ENCODE peak calls at places on chromosomes 1 and 21, in four cellular contexts. H is AG09319, Y is choroid plexus epithelial cell, I is GM12865. O is an unnamed sample.

GRCh38 chr1:168498159-168498609 is 45.6 kb downstream of the XCL2 start:
- DNase-seq in I (no peak), Y (peak; percentile 45), H (peak; percentile 43), O (no peak)

GRCh38 chr1:41479000-41479807 is 5.3 kb downstream of the EDN2 start:
- DNase-seq in H (no peak), I (no peak), Y (peak; percentile 83), O (no peak)

GRCh38 chr21:33266784-33267135 is 593 bp downstream of the IL10RB start:
- DNase-seq in Y (no peak), I (peak; percentile 77), H (no peak), O (peak; percentile 52)

GRCh38 chr1:65792671-65793358 is at the start of gene PDE4B:
- DNase-seq in I (no peak), Y (peak; percentile 27), H (no peak), O (peak; percentile 26)

GRCh38 chr1:56901720-56902119 is 47.1 kb downstream of the C8A start:
- DNase-seq in I (no peak), Y (peak; percentile 39), H (no peak), O (no peak)

GRCh38 chr1:235866207-235866912 is at the start of gene LYST:
- DNase-seq in Y (peak; percentile 67), H (no peak), I (peak; percentile 78), O (peak; percentile 64)

GRCh38 chr21:19999369-20000272 is 998.6 kb upstream of the NCAM2 start:
- DNase-seq in Y (no peak), H (no peak), I (peak; percentile 21), O (no peak)

GRCh38 chr21:29082416-29082815 is 9.0 kb upstream of the CCT8 start:
- DNase-seq in I (no peak), Y (no peak), H (no peak), O (no peak)

GRCh38 chr1:4369335-4369734 is 285.1 kb upstream of the AJAP1 start:
- DNase-seq in H (no peak), I (no peak), Y (no peak), O (no peak)

GRCh38 chr1:236465959-236466303 is 57.9 kb upstream of the LGALS8 start:
- DNase-seq in I (peak; percentile 68), Y (no peak), H (no peak), O (peak; percentile 46)

GRCh38 chr1:96474985-96475743 is 246.4 kb upstream of the PTBP2 start:
- DNase-seq in H (no peak), Y (no peak), I (no peak), O (no peak)
- TF ChIP-seq CTCF in H (no peak), Y (no peak), I (no peak), O (no peak)

GRCh38 chr1:151909167-151910149 is at the start of gene THEM4:
- DNase-seq in H (peak; percentile 94), Y (peak; percentile 96), I (peak; percentile 99), O (peak; percentile 97)
- TF ChIP-seq CTCF in H (no peak), Y (no peak), I (peak; percentile 42), O (peak; percentile 42)

DNA sequence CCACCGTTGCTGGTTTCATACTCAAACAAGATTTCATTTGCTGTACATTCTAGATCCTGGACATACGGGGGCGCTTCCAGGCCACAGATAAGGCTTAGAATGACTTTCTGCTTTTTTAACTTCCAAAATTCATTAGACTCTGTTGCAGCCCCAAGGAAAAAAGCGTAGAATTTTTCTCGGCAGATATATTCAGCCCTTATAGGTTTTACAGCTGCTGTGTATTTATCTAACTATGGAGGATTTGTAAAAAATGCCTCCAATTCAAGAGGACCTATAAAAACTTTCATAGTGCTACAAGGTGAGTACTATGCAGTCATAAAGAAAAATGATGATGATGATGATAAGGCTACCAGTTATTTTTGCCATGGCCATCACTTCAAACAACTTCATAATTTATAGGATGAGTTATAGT is 51.6 kb downstream of the SLC30A10 start:
- DNase-seq in H (no peak), I (peak; percentile 2), Y (peak; percentile 41), O (no peak)
- TF ChIP-seq CTCF in H (no peak), I (peak; percentile 10), Y (peak; percentile 55), O (peak; percentile 26)

GRCh38 chr1:53292690-53293089 is 35.2 kb downstream of the LRP8 start:
- DNase-seq in I (peak; percentile 62), H (no peak), Y (no peak), O (peak; percentile 68)

GRCh38 chr1:53289050-53289429 is 38.8 kb downstream of the LRP8 start:
- DNase-seq in Y (no peak), I (no peak), H (no peak), O (no peak)

GRCh38 chr1:53294557-53294956 is 33.3 kb downstream of the LRP8 start:
- DNase-seq in Y (peak; percentile 71), H (no peak), I (peak; percentile 61), O (peak; percentile 64)

GRCh38 chr1:53293123-53293522 is 34.7 kb downstream of the LRP8 start:
- DNase-seq in I (peak; percentile 21), H (no peak), Y (no peak), O (no peak)

GRCh38 chr1:53291574-53291973 is 36.3 kb downstream of the LRP8 start:
- DNase-seq in I (peak; percentile 24), H (no peak), Y (peak; percentile 25), O (no peak)
- TF ChIP-seq CTCF in I (no peak), H (no peak), Y (peak; percentile 39), O (no peak)

DNA sequence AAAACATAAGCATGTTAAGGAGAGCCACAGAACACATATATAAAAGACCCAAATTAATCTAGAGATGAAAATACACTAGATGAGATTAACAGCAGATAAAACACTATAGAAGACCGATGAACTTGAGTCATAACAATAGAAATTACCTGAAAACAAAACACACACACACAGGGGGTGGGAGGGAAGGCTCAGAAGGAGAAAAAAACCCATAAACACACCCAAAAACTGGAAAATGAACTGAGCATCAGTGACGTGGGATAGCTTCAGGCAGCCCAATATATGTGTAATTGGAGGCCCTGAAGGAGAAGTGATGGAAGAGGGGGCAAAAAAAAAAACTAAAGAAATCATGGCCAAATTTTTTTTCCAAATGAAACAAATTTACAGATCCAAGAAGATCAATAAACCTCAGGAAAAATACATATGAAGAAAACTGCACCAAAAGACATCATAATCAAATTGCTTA is 11.4 kb downstream of the ALDH9A1 start:
- DNase-seq in H (no peak), Y (no peak), I (peak; percentile 10), O (no peak)
- TF ChIP-seq CTCF in H (no peak), Y (no peak), I (no peak), O (no peak)

DNA sequence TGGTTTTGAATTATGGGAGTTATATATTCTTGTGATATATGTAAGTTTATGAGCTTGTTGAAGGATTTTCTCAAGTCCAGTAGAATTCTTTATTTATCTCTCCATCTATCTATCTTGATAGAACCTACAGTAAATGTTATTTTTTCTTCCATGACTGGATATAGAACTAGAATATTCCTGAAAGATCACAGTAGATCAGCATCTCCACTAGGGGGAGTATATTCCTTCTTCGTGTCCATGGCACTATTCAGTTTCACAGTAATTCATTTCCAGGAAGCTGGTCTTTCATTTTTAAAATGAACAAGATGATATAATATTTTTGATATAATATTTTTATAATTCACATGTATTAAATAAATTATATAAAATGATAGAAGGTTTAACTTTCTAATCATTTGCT is 18.8 kb downstream of the TMPRSS15 start:
- DNase-seq in I (peak; percentile 3), H (no peak), Y (peak; percentile 60), O (no peak)
- TF ChIP-seq CTCF in I (peak; percentile 30), H (peak; percentile 14), Y (peak; percentile 64), O (no peak)

DNA sequence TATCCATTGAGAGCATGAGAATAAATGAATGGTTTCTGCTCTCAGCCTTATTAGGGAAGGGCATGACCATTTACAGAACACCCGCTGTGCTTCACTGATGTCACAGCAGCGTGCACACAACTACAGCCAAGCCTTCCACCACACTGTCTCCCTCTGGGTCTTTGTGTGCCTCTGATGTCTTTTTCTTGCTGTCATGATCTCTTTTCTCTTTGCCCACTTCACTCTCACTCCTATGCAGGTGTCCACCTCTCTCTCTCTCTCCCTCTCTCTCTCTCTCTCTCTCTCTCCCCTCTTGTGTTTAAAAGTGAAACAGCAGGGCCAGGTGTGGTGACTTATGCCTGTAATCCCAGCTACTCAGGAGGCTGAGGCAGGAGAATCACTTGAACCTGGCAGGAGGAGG is 232.5 kb upstream of the JUN start:
- DNase-seq in I (peak; percentile 31), Y (peak; percentile 51), H (no peak), O (no peak)
- TF ChIP-seq CTCF in I (no peak), Y (peak; percentile 18), H (no peak), O (no peak)

GRCh38 chr1:164534863-164535590 is 24.0 kb upstream of the PBX1 start:
- DNase-seq in H (no peak), Y (no peak), I (no peak), O (no peak)
- TF ChIP-seq CTCF in H (no peak), Y (no peak), I (no peak), O (no peak)

DNA sequence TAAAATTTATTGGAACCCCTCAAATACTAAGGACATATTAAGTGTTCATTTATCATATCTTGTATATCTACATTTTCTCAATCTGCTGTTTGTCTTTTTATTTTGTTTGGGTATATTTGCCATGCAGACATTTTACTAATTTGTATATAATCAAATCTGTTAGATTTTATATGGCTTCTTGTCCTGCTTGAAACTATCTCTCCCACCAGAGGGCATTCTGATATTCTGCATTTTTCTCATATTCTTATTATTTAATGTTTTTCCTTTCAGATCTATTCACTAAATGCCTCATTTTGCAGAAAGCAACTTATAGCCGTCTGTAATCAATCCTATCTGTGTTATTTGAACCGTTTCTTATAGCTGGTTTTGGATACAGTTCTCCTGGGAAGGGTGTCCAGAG is 745.5 kb downstream of the LRRIQ3 start:
- DNase-seq in H (no peak), Y (peak; percentile 0), I (no peak), O (no peak)
- TF ChIP-seq CTCF in H (no peak), Y (no peak), I (no peak), O (no peak)

O was measured in GM10248.